ENCODE peak calls at places on chromosomes 11 and 22, in six cellular contexts. G, R, H, V, S and D are unnamed samples.

GRCh38 chr11:31542862-31543261 is 33.3 kb downstream of the ELP4 start:
- DNase-seq in G (no peak), R (no peak), H (no peak), V (no peak), S (no peak), D (no peak)

GRCh38 chr22:48940988-48941902 is 886.4 kb downstream of the BRD1 start:
- DNase-seq in G (peak; percentile 16), R (no peak), H (no peak), V (no peak), S (no peak), D (no peak)

GRCh38 chr11:22459053-22459452 is 120.9 kb downstream of the SLC17A6 start:
- DNase-seq in G (no peak), R (peak; percentile 70), H (peak; percentile 86), V (peak; percentile 86), S (no peak), D (no peak)

GRCh38 chr22:25383278-25383820 is 163.9 kb downstream of the CRYBB2 start:
- DNase-seq in G (no peak), R (no peak), H (no peak), V (no peak), S (no peak), D (no peak)

GRCh38 chr11:2207773-2208621 is 36.4 kb upstream of the TH start:
- DNase-seq in G (peak; percentile 19), R (no peak), H (no peak), V (no peak), S (no peak), D (no peak)

GRCh38 chr22:21766933-21767462 is 31.4 kb upstream of the YPEL1 start:
- DNase-seq in G (peak; percentile 29), R (no peak), H (no peak), V (no peak), S (no peak), D (no peak)

GRCh38 chr11:125564357-125564756 is 4.9 kb upstream of the EI24 start:
- DNase-seq in G (peak; percentile 43), R (no peak), H (no peak), V (no peak), S (no peak), D (no peak)

GRCh38 chr11:32297629-32298028 is 137.7 kb downstream of the WT1 start:
- DNase-seq in G (no peak), R (peak; percentile 54), H (peak; percentile 23), V (peak; percentile 70), S (peak; percentile 44), D (peak; percentile 2)

GRCh38 chr11:16402654-16403447 is 46.5 kb upstream of the SOX6 start:
- DNase-seq in G (no peak), R (no peak), H (peak; percentile 5), V (no peak), S (no peak), D (no peak)

GRCh38 chr22:47209547-47210023 is 447.1 kb downstream of the TBC1D22A start:
- DNase-seq in G (peak; percentile 22), R (no peak), H (no peak), V (no peak), S (no peak), D (no peak)

GRCh38 chr11:1559103-1559951 is 12.7 kb downstream of the DUSP8 start:
- DNase-seq in G (peak; percentile 94), R (peak; percentile 91), H (peak; percentile 69), V (peak; percentile 80), S (peak; percentile 65), D (peak; percentile 95)

GRCh38 chr22:45007946-45008852 is 1.6 kb downstream of the PHF21B start:
- DNase-seq in G (no peak), R (no peak), H (peak; percentile 15), V (no peak), S (peak; percentile 43), D (no peak)

GRCh38 chr22:45010532-45010900 is 711 bp upstream of the PHF21B start:
- DNase-seq in G (no peak), R (no peak), H (no peak), V (no peak), S (no peak), D (no peak)

GRCh38 chr22:45007247-45007945 is 2.4 kb downstream of the PHF21B start:
- DNase-seq in G (no peak), R (no peak), H (peak; percentile 55), V (no peak), S (peak; percentile 16), D (peak; percentile 36)

GRCh38 chr22:45008853-45009751 is 703 bp downstream of the PHF21B start:
- DNase-seq in G (no peak), R (no peak), H (no peak), V (no peak), S (peak; percentile 31), D (no peak)

DNA sequence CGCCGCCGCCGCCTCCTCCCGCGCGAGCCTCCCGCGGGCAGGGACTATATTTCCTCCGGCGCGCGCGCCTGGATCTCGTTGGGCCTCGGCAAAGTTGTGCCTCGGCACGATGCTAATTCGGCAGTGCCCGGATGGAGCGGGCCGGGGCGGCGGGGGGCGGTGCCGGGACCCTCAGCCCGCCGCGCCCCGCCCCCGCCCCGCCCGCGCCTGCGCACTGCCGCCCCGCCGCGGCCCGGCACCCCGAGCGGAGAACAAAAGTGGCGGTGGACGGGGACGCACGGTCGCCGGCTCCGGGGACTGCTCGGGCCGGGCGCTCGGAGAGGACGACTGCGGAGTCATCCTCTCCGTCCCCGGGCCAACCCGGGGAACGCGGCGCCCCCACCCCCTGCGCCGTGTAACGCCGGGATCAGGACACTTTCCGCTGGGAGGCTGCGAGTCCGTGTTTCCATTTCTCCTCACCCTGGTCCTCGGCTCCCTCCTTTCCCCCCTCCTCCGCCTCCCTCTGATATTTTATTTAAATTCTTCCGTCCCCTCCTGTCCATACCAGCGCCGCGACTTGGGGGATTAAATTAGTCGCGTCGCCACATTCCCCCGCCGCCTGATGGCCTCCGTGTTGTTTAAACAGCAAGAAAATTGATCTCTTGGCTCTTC is at the start of gene PHF21B:
- DNase-seq in G (peak; percentile 37), R (peak; percentile 19), H (peak; percentile 40), V (peak; percentile 23), S (peak; percentile 71), D (peak; percentile 13)
- TF ChIP-seq CTCF in G (no peak), R (no peak), H (no peak), V (no peak), S (no peak), D (no peak)

GRCh38 chr22:42614312-42615091 is at the start of gene POLDIP3:
- DNase-seq in G (peak; percentile 99), R (peak; percentile 87), H (peak; percentile 96), V (peak; percentile 99), S (peak; percentile 97), D (peak; percentile 98)
- TF ChIP-seq CTCF in G (no peak), R (no peak), H (peak; percentile 21), V (no peak), S (no peak), D (no peak)

GRCh38 chr11:26993965-26994446 is at the start of gene FIBIN:
- DNase-seq in G (no peak), R (peak; percentile 40), H (peak; percentile 76), V (peak; percentile 83), S (no peak), D (no peak)
- TF ChIP-seq CTCF in G (no peak), R (no peak), H (peak; percentile 11), V (peak; percentile 5), S (no peak), D (no peak)

DNA sequence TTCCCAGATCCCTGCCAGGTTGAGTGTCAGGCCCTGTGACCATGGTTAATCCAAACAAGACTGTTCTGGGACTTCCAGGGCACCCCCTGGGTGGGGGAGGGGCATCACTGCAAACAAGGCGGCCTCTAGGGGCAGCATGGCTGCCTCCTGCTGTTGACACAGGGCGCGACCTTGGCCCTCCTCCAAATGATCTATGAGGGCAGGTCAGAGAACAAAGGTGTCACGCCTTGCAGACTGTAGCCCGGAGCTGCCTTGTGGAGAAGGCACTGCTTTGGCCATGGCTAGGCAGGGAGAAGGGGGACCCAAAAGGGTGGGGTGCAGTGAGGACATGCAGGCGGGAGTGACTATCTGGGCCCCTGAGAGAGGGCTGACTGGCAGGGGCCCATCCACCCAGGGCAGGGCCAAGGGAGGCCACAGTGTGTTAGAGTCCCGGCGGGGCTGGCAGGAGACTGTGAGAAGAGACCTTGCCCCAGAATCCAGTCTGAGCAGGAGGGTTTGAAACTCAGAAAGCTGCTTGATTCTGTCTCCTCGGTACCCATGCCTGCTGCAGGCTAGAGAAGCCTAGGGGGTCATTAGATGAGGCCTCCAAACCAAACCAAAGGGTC is 35.6 kb downstream of the KCNC1 start:
- DNase-seq in G (peak; percentile 50), R (no peak), H (no peak), V (no peak), S (peak; percentile 20), D (peak; percentile 43)
- TF ChIP-seq CTCF in G (no peak), R (no peak), H (no peak), V (peak; percentile 1), S (no peak), D (no peak)

DNA sequence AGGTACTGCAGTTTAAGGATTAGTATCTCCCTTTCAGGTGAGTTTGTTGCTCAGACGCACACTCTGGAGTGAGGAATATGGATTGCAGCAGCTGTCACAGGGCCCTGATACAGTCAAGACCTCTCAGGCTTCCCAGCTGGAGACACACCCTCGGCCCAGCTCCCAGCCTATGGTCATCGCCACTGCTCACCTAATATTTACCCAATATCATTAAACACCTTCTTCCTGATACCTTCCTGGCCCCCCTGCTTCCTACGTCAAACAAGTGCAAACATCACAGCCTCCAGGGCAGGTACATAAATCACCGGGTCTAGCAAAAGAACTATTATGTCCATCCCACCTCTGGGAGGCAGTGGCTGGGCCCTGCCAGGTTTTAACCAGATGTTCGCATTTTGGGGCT is 213.3 kb downstream of the MN1 start:
- DNase-seq in G (peak; percentile 42), R (no peak), H (no peak), V (no peak), S (no peak), D (peak; percentile 32)
- TF ChIP-seq CTCF in G (no peak), R (no peak), H (no peak), V (no peak), S (no peak), D (no peak)

GRCh38 chr22:50341977-50342650 is 1.0 kb upstream of the PPP6R2 start:
- DNase-seq in G (peak; percentile 94), R (peak; percentile 51), H (peak; percentile 68), V (peak; percentile 86), S (peak; percentile 83), D (peak; percentile 94)

GRCh38 chr22:50343541-50343935 is 411 bp downstream of the PPP6R2 start:
- DNase-seq in G (no peak), R (no peak), H (no peak), V (no peak), S (no peak), D (no peak)

GRCh38 chr22:50340157-50340879 is 2.8 kb upstream of the PPP6R2 start:
- DNase-seq in G (no peak), R (no peak), H (peak; percentile 35), V (peak; percentile 16), S (peak; percentile 58), D (peak; percentile 29)

GRCh38 chr22:50346415-50346945 is 3.4 kb downstream of the PPP6R2 start:
- DNase-seq in G (no peak), R (no peak), H (no peak), V (no peak), S (no peak), D (no peak)

GRCh38 chr22:50342651-50343540 is at the start of gene PPP6R2:
- DNase-seq in G (peak; percentile 86), R (peak; percentile 63), H (peak; percentile 60), V (peak; percentile 62), S (peak; percentile 68), D (peak; percentile 90)
- TF ChIP-seq CTCF in G (no peak), R (peak; percentile 70), H (no peak), V (no peak), S (peak; percentile 26), D (no peak)

GRCh38 chr11:43937434-43938411 is 4.7 kb upstream of the C11orf96 start:
- DNase-seq in G (no peak), R (peak; percentile 87), H (peak; percentile 81), V (peak; percentile 71), S (peak; percentile 62), D (no peak)
- TF ChIP-seq CTCF in G (no peak), R (no peak), H (peak; percentile 29), V (peak; percentile 36), S (no peak), D (no peak)